ENCODE peak calls at places on chromosomes 13 and 19, in five cellular contexts. M is mesendoderm, E is H9, V is ovary, L is left lung. T is an unnamed sample.

GRCh38 chr19:7926727-7927604 is 1.0 kb upstream of the CTXN1 start:
- DNase-seq in L (peak; percentile 80), E (no peak), V (peak; percentile 67), M (no peak), T (peak; percentile 57)

GRCh38 chr19:55118401-55118991 is 1.1 kb upstream of the PPP1R12C start:
- DNase-seq in M (peak; percentile 95), L (no peak), E (peak; percentile 94), V (peak; percentile 59), T (no peak)

GRCh38 chr13:26228080-26228479 is 6.0 kb upstream of the RNF6 start:
- DNase-seq in V (no peak), L (no peak), M (no peak), E (no peak), T (no peak)

GRCh38 chr19:45952691-45953505 is 20.8 kb downstream of the NOVA2 start:
- DNase-seq in V (peak; percentile 77), E (peak; percentile 96), L (no peak), M (peak; percentile 94), T (peak; percentile 86)

GRCh38 chr13:31794452-31794851 is 55.1 kb downstream of the RXFP2 start:
- DNase-seq in E (no peak), V (no peak), M (no peak), L (no peak), T (no peak)

GRCh38 chr13:52405767-52406494 is at the start of gene THSD1:
- DNase-seq in L (peak; percentile 85), V (peak; percentile 70), E (peak; percentile 55), M (peak; percentile 27), T (peak; percentile 62)

GRCh38 chr19:17346109-17346671 is 8.8 kb downstream of the GTPBP3 start:
- DNase-seq in L (peak; percentile 94), V (peak; percentile 87), E (peak; percentile 90), M (peak; percentile 78), T (peak; percentile 95)

GRCh38 chr19:41872775-41873647 is 4.1 kb upstream of the CD79A start:
- DNase-seq in V (peak; percentile 59), M (peak; percentile 93), L (peak; percentile 96), E (peak; percentile 94), T (peak; percentile 84)

GRCh38 chr19:4722671-4723464 is 774 bp downstream of the DPP9 start:
- DNase-seq in M (peak; percentile 13), V (peak; percentile 83), L (no peak), E (no peak), T (peak; percentile 75)

GRCh38 chr19:33437351-33438015 is 64.0 kb downstream of the CEBPG start:
- DNase-seq in V (no peak), E (no peak), M (no peak), L (peak; percentile 14), T (peak; percentile 39)

GRCh38 chr19:45595814-45596213 is 6.2 kb downstream of the GPR4 start:
- DNase-seq in V (no peak), L (no peak), E (no peak), M (no peak), T (no peak)

GRCh38 chr19:7871530-7872305 is 2.5 kb downstream of the PRR36 start:
- DNase-seq in M (peak; percentile 97), L (peak; percentile 93), E (peak; percentile 99), V (peak; percentile 94), T (peak; percentile 94)

DNA sequence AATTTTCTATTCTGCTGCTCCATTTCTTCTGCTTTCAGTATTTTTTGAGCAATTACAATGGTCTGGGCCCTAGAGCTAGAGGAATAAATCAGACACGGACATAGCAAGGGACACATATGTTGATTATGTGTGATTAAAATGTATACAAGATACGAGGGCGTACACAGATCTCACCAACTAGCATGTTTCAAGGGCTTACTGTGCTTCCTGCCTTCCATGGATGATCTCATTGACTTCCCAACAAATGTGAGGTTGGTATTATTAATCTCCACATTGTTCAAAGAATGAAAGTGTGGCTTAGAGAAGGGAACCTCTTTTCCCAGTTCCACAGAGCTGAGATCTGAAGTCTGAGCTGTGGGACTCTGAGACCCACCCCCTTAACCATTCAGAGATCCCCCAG is 9.2 kb downstream of the PLD3 start:
- DNase-seq in L (no peak), M (no peak), V (no peak), E (no peak), T (no peak)
- H3K27ac ChIP-seq in L (no peak overlapping the region), M (no peak overlapping the region), V (no peak overlapping the region), E (no peak overlapping the region), T (no peak overlapping the region)

GRCh38 chr19:58428617-58429016 is 11.3 kb downstream of the ZNF132 start:
- DNase-seq in V (no peak), L (no peak), M (no peak), E (no peak), T (no peak)
- H3K27ac ChIP-seq in V (no peak overlapping the region), L (no peak overlapping the region), M (no peak overlapping the region), E (no peak overlapping the region), T (no peak overlapping the region)

GRCh38 chr19:6233051-6233826 is 46.5 kb downstream of the MLLT1 start:
- DNase-seq in V (peak; percentile 73), L (peak; percentile 80), M (no peak), E (no peak), T (peak; percentile 72)
- H3K27ac ChIP-seq in V (no peak overlapping the region), L (peak overlapping the region; percentile 87), M (no peak overlapping the region), E (no peak overlapping the region), T (no peak overlapping the region)

DNA sequence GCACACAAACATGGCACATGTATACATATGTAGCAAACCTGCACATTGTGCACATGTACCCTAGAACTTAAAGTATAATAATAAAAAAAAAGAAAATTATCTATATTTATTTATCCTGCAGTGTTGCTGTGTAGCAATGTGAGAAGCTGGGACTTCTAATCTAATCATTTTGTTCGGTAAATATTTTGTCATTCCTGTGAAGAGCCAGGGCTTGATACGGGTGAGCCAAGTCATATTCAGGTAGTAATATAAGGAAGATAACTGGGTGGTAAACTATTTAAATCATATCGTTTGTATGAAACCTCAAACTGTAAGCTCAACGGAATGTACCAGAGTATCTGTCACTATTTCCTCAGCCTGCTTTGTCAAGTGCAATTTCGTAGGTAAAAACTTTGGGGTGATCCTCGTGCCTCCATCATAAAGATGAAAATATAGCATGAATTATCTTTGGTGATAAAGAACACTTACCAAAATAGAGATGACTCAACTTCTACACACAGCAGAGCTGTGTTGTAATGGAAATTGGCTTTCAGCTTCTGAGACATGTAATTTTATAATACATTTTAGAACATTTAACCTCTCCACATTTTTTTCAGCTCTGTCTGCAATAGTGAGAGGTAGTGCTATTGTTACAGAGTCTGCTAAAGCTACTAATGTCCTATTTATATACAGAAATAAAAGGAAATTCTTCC is 92.9 kb downstream of the PCDH9 start:
- DNase-seq in E (no peak), V (no peak), M (no peak), L (no peak), T (no peak)
- H3K27ac ChIP-seq in E (no peak overlapping the region), V (no peak overlapping the region), M (no peak overlapping the region), L (no peak overlapping the region), T (no peak overlapping the region)

DNA sequence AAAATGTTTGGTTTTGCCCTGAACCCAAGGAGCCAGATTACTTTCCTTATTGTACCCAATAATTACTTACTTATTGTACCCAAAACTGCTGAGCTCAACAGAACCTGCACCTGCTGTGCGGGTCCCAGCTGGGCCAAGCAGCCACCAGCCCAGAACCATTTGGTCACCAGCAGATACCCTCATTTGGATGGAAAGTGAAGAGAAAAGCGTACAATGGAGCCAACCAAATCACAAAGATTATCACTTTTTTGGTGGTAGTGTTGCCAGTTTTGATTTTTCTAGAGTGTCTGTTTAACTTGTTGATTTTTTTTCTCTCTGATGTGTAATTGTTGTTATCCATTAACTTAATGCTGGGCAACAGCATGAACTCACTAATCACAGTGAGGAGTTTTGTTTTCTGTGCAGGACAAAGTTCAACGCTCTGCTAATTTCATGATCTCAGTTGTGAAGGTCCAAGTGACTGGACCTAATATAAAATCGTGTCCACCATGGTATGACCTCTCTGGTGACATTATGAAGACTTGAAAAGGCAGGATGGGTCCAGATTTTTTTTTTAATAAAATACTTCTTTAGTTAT is 23.8 kb downstream of the SPATA13 start:
- DNase-seq in E (no peak), V (no peak), L (no peak), M (no peak), T (no peak)
- H3K27ac ChIP-seq in E (no peak overlapping the region), V (peak overlapping the region; percentile 68), L (no peak overlapping the region), M (no peak overlapping the region), T (no peak overlapping the region)

GRCh38 chr19:10896851-10897526 is 25.6 kb downstream of the CARM1 start:
- DNase-seq in L (no peak), V (no peak), E (no peak), M (no peak), T (no peak)
- H3K27ac ChIP-seq in L (no peak overlapping the region), V (no peak overlapping the region), E (no peak overlapping the region), M (no peak overlapping the region), T (no peak overlapping the region)

GRCh38 chr13:48859168-48860105 is 116.3 kb upstream of the FNDC3A start:
- DNase-seq in L (no peak), V (no peak), M (peak; percentile 85), E (peak; percentile 49), T (no peak)
- H3K27ac ChIP-seq in L (peak overlapping the region; percentile 83), V (no peak overlapping the region), M (no peak overlapping the region), E (no peak overlapping the region), T (no peak overlapping the region)

DNA sequence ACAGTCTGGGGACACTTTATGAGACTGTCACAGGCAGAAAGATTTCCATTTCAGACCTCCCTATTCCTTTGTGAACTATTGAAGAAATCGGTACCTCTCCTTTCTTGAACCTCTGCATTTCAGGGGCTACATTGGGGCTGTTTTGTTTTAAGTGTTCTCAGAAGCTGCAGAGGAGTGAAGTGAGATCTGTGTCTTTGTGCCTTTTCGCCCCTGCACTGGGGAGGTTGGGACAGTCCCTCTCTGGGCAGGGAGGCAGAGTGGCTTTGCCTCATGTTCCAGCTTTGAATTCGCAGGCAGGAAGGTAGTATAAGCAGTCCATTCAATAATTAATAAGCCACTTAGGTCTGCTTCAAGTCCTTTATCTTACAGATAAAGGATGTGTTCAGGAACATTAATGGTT is 9.5 kb upstream of the AMER2 start:
- DNase-seq in L (no peak), M (no peak), V (no peak), E (no peak), T (no peak)
- H3K27ac ChIP-seq in L (no peak overlapping the region), M (no peak overlapping the region), V (no peak overlapping the region), E (no peak overlapping the region), T (no peak overlapping the region)

GRCh38 chr19:49616945-49617344 is 23.0 kb downstream of the RRAS start:
- DNase-seq in V (no peak), L (no peak), E (no peak), M (no peak), T (no peak)
- H3K27ac ChIP-seq in V (no peak overlapping the region), L (no peak overlapping the region), E (no peak overlapping the region), M (no peak overlapping the region), T (no peak overlapping the region)

DNA sequence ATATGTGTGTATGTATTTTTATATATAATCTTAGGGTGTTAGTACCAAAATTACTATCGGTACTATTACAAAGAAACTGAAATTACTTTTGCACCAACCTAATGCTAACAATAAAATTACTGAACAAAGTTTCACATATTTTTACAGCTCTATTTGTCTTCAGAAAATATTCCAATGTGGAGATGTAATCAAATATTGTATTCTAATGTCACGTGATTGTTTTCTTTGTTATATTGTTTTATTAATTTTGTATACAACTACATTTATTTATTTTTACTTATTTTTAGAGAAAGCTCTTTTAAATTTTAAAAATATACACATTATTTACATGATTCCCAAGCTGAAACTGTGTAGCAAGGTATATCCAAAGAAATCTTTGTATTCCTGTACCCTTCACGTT is 227.1 kb upstream of the KLF12 start:
- DNase-seq in M (no peak), V (no peak), E (no peak), L (no peak), T (no peak)
- H3K27ac ChIP-seq in M (no peak overlapping the region), V (no peak overlapping the region), E (no peak overlapping the region), L (no peak overlapping the region), T (no peak overlapping the region)

T was measured in aorta.